ENCODE peak calls at places on chromosomes 4 and X, in nine cellular contexts. I is NCI-H2081; Q is CD14-positive monocyte; D is posterior cingulate gyrus; Z is activated CD4-positive, alpha-beta T cell treated with anti-CD3 and anti-CD28 coated beads for 24 hours; L is Panc1; U is GM10248; T is AG04449; N is transverse colon. B is an unnamed sample.

GRCh38 chr4:176927664-176928063 is 134.9 kb upstream of the VEGFC start:
- DNase-seq in Q (no peak), L (no peak), Z (no peak), D (no peak), N (no peak), I (no peak), T (peak), U (no peak), B (peak)

GRCh38 chrX:35711281-35711680 is 86.9 kb upstream of the MAGEB16 start:
- DNase-seq in N (no peak), D (no peak), Z (no peak), T (no peak), U (no peak), I (no peak), Q (no peak), L (no peak), B (no peak)

GRCh38 chr4:101977096-101977495 is 186.6 kb downstream of the BANK1 start:
- DNase-seq in U (no peak), Z (no peak), D (no peak), T (peak), N (no peak), L (peak), I (no peak), Q (no peak), B (peak)

GRCh38 chrX:129606918-129607317 is 47.8 kb downstream of the APLN start:
- DNase-seq in Z (peak), D (no peak), N (peak), I (peak), L (peak), T (no peak), Q (no peak), U (peak), B (no peak)

GRCh38 chrX:78105944-78106650 is 2.0 kb downstream of the PGK1 start:
- DNase-seq in N (no peak), Z (no peak), I (no peak), Q (no peak), D (no peak), T (no peak), L (no peak), U (no peak), B (no peak)

GRCh38 chr4:183621875-183622274 is 37.1 kb downstream of the RWDD4 start:
- DNase-seq in Q (no peak), U (no peak), Z (no peak), T (no peak), I (no peak), L (no peak), N (no peak), D (no peak), B (no peak)

GRCh38 chr4:18390655-18391369 is 369.3 kb upstream of the LCORL start:
- DNase-seq in L (no peak), N (no peak), T (no peak), I (no peak), D (no peak), U (no peak), Z (no peak), Q (no peak), B (no peak)

GRCh38 chrX:130330706-130331105 is 9.0 kb upstream of the SLC25A14 start:
- DNase-seq in L (peak), N (peak), D (no peak), T (no peak), Q (no peak), I (peak), Z (no peak), U (peak), B (peak)

GRCh38 chr4:2932951-2933565 is 30.1 kb downstream of the NOP14 start:
- DNase-seq in Z (no peak), N (no peak), L (no peak), T (no peak), Q (no peak), I (no peak), U (no peak), D (no peak), B (no peak)

GRCh38 chr4:2741626-2742025 is 14.5 kb downstream of the TNIP2 start:
- DNase-seq in U (no peak), Q (no peak), D (no peak), T (no peak), I (no peak), L (no peak), N (no peak), Z (no peak), B (no peak)